ENCODE peak calls at places on chromosomes 12 and 14, in ten cellular contexts. I is HuH-7; E is Ammon's horn; R is head of caudate nucleus; X is right lobe of liver; T is stimulated activated naive B cell treated with anti-CD40 and anti-IgM and Interleukin-4, amounts not matched to agents 10 μg/mL and 1 μg/mL and 100 μg/mL, for 72 hours; J is activated naive CD8-positive, alpha-beta T cell treated with anti-CD3 and anti-CD28 coated beads, Interleukin-2, amount 50 U/mL, for 24 hours; G is ovary; M is fibroblast of villous mesenchyme; C is AG04450. K is an unnamed sample.

GRCh38 chr12:18141583-18141982 is 51.6 kb upstream of the RERGL start:
- DNase-seq in R (no peak), I (no peak), C (no peak), G (no peak), X (no peak), T (no peak), E (no peak), M (no peak), J (no peak), K (no peak)

GRCh38 chr14:34198096-34198495 is 247.2 kb upstream of the EGLN3 start:
- DNase-seq in I (no peak), E (no peak), M (no peak), X (no peak), G (no peak), C (no peak), J (no peak), R (no peak), T (no peak), K (no peak)

GRCh38 chr14:45133683-45134050 is 614 bp downstream of the FKBP3 start:
- DNase-seq in J (no peak), M (no peak), C (no peak), X (no peak), I (no peak), R (no peak), T (no peak), E (no peak), G (no peak), K (no peak)

GRCh38 chr14:105532735-105533141 is 6.4 kb downstream of the TMEM121 start:
- DNase-seq in M (no peak), T (peak; percentile 66), I (peak; percentile 86), J (no peak), C (no peak), E (no peak), X (no peak), R (no peak), G (no peak), K (no peak)

GRCh38 chr12:122943196-122943595 is 23.1 kb downstream of the ABCB9 start:
- DNase-seq in X (no peak), G (no peak), C (no peak), I (no peak), R (no peak), T (no peak), E (no peak), J (no peak), M (no peak), K (no peak)

GRCh38 chr14:100442036-100442435 is 118.9 kb downstream of the SLC25A47 start:
- DNase-seq in M (no peak), C (no peak), R (no peak), X (peak; percentile 17), I (no peak), J (no peak), E (no peak), T (no peak), G (no peak), K (no peak)

GRCh38 chr12:48972213-48973021 is 882 bp upstream of the WNT10B start:
- DNase-seq in I (no peak), X (no peak), R (no peak), E (no peak), T (peak; percentile 19), C (no peak), J (peak; percentile 73), M (no peak), G (no peak), K (no peak)

GRCh38 chr14:93946506-93947170 is 19.5 kb downstream of the FAM181A start:
- DNase-seq in R (no peak), M (peak; percentile 22), E (no peak), C (no peak), J (no peak), I (no peak), X (no peak), G (no peak), T (no peak), K (no peak)

GRCh38 chr12:76276499-76277151 is 71.6 kb downstream of the BBS10 start:
- DNase-seq in E (no peak), G (no peak), C (no peak), T (no peak), M (peak; percentile 33), R (no peak), I (no peak), X (peak; percentile 61), J (no peak), K (no peak)

GRCh38 chr12:88391556-88391955 is 188.7 kb downstream of the KITLG start:
- DNase-seq in E (no peak), J (no peak), I (no peak), M (peak; percentile 86), G (no peak), R (no peak), T (no peak), X (no peak), C (peak; percentile 26), K (no peak)

GRCh38 chr12:123071401-123072304 is 79.2 kb downstream of the PITPNM2 start:
- DNase-seq in M (peak; percentile 22), I (no peak), X (peak; percentile 83), R (no peak), C (no peak), G (peak; percentile 74), E (no peak), T (no peak), J (no peak), K (no peak)

GRCh38 chr12:80188566-80188965 is 89.2 kb downstream of the OTOGL start:
- DNase-seq in X (no peak), M (peak; percentile 74), J (no peak), T (no peak), G (no peak), R (no peak), C (no peak), I (no peak), E (no peak), K (no peak)

GRCh38 chr12:96228566-96229248 is 34.5 kb downstream of the ELK3 start:
- DNase-seq in J (no peak), T (no peak), X (no peak), I (no peak), C (no peak), G (no peak), M (no peak), E (no peak), R (no peak), K (no peak)

GRCh38 chr14:60553855-60554254 is 44.9 kb downstream of the SIX6 start:
- DNase-seq in X (no peak), J (no peak), I (no peak), G (no peak), R (no peak), C (no peak), E (no peak), T (no peak), M (peak; percentile 21), K (no peak)

GRCh38 chr14:34065222-34065621 is 114.3 kb upstream of the EGLN3 start:
- DNase-seq in E (no peak), X (no peak), J (no peak), C (no peak), M (no peak), R (no peak), T (no peak), G (no peak), I (no peak), K (no peak)

GRCh38 chr12:64696065-64696741 is 63.0 kb downstream of the GNS start:
- DNase-seq in M (peak; percentile 62), E (peak; percentile 10), T (no peak), G (no peak), J (no peak), X (no peak), R (no peak), C (no peak), I (peak; percentile 36), K (no peak)

GRCh38 chr12:57902371-57903042 is 38.9 kb upstream of the ATP23 start:
- DNase-seq in G (no peak), T (no peak), R (no peak), M (no peak), J (no peak), E (no peak), I (no peak), C (no peak), X (no peak), K (no peak)

K was measured in central memory CD4-positive, alpha-beta T cell.